ENCODE peak calls at places on chromosomes 1 and 21, in four cellular contexts. B is pancreas, W is left ventricle myocardium inferior, U is psoas muscle. Q is an unnamed sample.
A peak's percentile ranks its signal among the peaks of the same experiment; 100 is the strongest.

GRCh38 chr21:25569084-25569483 is 38.2 kb downstream of the MRPL39 start:
- DNase-seq in U (no peak), W (no peak), B (no peak), Q (no peak)

GRCh38 chr1:106721779-106722178 is 334.7 kb upstream of the PRMT6 start:
- DNase-seq in W (no peak), B (no peak), U (no peak), Q (no peak)

GRCh38 chr1:205913451-205914204 is 29.6 kb downstream of the SLC26A9 start:
- DNase-seq in U (peak; percentile 77), W (peak; percentile 75), B (no peak), Q (no peak)

GRCh38 chr1:39650431-39650830 is 11.0 kb upstream of the HEYL start:
- DNase-seq in U (no peak), B (no peak), W (no peak), Q (no peak)

GRCh38 chr1:69993787-69994186 is 211.6 kb downstream of the LRRC40 start:
- DNase-seq in W (no peak), U (no peak), B (no peak), Q (no peak)

GRCh38 chr1:185480545-185480944 is 163.5 kb upstream of the IVNS1ABP start:
- DNase-seq in U (no peak), B (no peak), W (no peak), Q (no peak)

GRCh38 chr1:15799928-15800835 is 7.3 kb downstream of the UQCRHL start:
- DNase-seq in B (peak; percentile 74), U (no peak), W (no peak), Q (peak; percentile 73)

GRCh38 chr1:156506450-156506849 is 5.9 kb upstream of the MEF2D start:
- DNase-seq in U (no peak), W (no peak), B (no peak), Q (no peak)

GRCh38 chr1:2226525-2227340 is 1.4 kb upstream of the SKI start:
- DNase-seq in W (no peak), U (no peak), B (peak; percentile 70), Q (peak; percentile 83)

GRCh38 chr1:111227875-111228747 is 598 bp downstream of the CHI3L2 start:
- DNase-seq in W (peak; percentile 24), U (no peak), B (no peak), Q (no peak)

GRCh38 chr1:17540255-17541001 is 930 bp downstream of the ARHGEF10L start:
- DNase-seq in W (peak; percentile 66), B (peak; percentile 73), U (peak; percentile 77), Q (peak; percentile 84)

GRCh38 chr1:170537798-170538503 is 6.0 kb downstream of the GORAB start:
- DNase-seq in U (no peak), B (no peak), W (no peak), Q (no peak)

GRCh38 chr21:29621525-29621924 is 318.3 kb downstream of the GRIK1 start:
- DNase-seq in W (no peak), U (no peak), B (no peak), Q (no peak)

GRCh38 chr1:44339731-44340130 is 15.3 kb downstream of the ERI3 start:
- DNase-seq in B (no peak), U (no peak), W (no peak), Q (no peak)

GRCh38 chr1:21201650-21202049 is 25.0 kb upstream of the EIF4G3 start:
- DNase-seq in W (no peak), B (no peak), U (no peak), Q (no peak)

DNA sequence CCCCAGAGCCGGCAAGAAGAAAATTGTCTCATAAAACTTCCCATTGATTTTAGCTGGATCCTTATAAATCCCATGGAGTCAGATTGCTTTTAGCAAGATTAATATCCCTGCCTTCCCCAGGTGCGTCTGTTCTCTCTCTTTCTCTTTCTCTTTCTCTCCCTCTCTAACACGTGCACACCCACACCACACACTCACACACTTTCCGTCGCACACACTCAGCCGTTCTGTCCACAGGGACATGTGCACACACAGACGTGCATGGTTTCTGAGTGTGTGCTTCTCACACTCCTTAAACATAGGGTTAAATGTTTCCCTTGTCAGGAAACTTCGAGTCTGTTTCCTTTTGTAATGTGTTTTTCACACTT is 98.7 kb upstream of the NFIA start:
- DNase-seq in B (no peak), W (no peak), U (no peak), Q (no peak)
- H3K27ac ChIP-seq in B (peak overlapping the region; percentile 22), W (peak overlapping the region; percentile 80), U (peak overlapping the region; percentile 61), Q (peak overlapping the region; percentile 36)

DNA sequence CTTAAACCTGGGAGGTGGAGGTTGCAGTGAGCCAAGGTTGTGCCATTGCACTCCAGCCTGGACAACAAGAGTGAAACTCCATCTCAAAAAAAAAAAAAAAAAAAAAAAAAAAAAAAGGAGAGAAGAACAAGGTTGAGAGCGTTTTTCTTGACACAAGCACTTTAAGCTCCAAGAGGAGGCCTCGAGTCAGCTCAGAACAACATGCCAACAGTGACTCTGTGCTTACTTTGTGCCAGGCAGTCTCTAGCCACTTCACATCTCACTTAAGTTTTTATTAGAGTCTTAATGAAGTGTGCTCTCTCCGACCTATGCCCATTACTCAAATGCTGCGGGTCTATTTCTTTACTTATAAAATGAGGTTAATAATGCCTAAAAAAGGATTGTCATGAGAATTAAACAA is 13.0 kb downstream of the ATP1A1 start:
- DNase-seq in B (no peak), W (no peak), U (no peak), Q (no peak)
- H3K36me3 ChIP-seq in B (peaks cover 4% of the 10 kb centered on the region), W (peaks cover 69% of the 10 kb centered on the region), U (peaks cover 75% of the 10 kb centered on the region), Q (peaks cover 67% of the 10 kb centered on the region)

GRCh38 chr1:94537254-94537653 is 4.3 kb downstream of the F3 start:
- DNase-seq in W (no peak), U (no peak), B (no peak), Q (no peak)
- H3K27ac ChIP-seq in W (peak overlapping the region; percentile 90), U (no peak overlapping the region), B (no peak overlapping the region), Q (no peak overlapping the region)

DNA sequence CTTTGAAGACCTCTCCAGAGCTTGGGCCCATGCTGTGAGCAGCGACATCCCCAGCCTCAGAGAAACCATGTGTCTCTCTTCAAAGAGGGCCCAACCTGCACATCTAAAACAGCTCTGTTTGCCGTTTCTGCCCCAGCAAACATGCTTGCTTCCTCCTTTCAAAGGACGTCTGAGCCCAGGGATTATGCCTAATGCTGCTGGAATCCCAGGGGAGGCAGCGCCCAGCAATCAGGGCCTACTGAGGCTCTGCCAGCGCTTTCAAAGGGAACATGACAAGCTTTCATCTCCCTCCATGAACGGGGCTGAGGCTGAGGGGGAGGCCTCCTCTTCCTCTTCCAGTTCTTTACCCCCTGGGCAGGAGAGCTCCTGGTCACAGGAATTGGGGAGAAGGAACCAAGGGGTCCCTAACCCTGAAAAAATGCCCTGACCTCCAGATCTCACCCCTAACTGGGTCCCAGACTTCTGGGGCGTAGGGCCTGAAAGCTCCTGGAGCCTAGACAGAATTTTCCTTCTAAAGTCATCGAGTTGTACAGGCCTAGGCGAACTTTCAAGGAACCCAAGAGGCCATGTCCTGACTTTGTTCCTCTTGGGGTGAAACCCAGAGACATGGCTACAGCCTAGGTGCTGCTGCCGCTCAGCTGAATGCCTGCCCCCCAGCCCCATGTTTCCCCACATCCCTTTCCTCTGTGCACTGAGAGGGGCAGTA is 13.4 kb upstream of the ASCL5 start:
- DNase-seq in W (no peak), B (peak; percentile 28), U (no peak), Q (peak; percentile 22)
- H3K36me3 ChIP-seq in W (peaks cover 72% of the 10 kb centered on the region), B (no peaks in the 10 kb centered on the region), U (peaks cover 92% of the 10 kb centered on the region), Q (peaks cover 70% of the 10 kb centered on the region)

DNA sequence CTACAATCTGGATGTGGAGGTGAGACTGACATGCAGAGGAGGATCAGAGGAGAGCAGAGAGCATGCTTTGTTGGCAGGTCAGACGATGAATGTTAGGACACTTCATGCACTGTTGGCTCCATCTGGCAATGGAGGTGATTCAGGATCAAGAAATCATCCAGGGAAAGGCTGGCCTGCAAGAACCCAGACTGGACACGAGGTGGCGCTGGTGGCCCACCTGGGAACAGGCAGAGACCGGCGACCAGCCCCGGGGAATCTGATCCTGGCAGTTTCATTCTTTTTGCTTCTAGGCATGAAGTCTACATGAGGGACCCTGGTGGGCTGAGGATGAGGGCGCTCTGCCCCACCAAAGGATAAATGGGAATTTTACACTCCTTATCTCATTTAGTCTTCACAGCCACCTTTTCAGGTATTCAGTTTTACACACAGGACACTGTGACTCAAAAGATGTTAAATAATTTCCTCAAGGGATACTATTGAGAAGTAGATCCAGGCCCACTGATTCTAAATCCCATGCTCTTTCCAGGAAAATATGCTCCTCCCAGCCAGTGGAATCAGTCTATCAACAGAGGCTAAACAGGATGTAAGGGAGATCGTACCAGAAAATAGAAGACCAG is 26.2 kb upstream of the SCMH1 start:
- DNase-seq in W (peak; percentile 66), U (peak; percentile 85), B (peak; percentile 89), Q (peak; percentile 87)
- H3K27ac ChIP-seq in W (no peak overlapping the region), U (no peak overlapping the region), B (no peak overlapping the region), Q (no peak overlapping the region)